ENCODE peak calls at places on chromosomes 1 and 21, in eight cellular contexts. Z is foreskin fibroblast, S is transverse colon, W is dorsolateral prefrontal cortex, L is left lung, O is astrocyte, I is endothelial cell, J is GM20000. K is an unnamed sample.

GRCh38 chr1:109919271-109919670 is 8.6 kb downstream of the CSF1 start:
- DNase-seq in Z (no peak), I (no peak), L (peak), W (no peak), S (no peak), O (no peak), J (no peak), K (no peak)

GRCh38 chr1:201254625-201255469 is 28.5 kb upstream of the PKP1 start:
- DNase-seq in W (peak), L (no peak), S (peak), J (peak), Z (no peak), I (peak), O (no peak), K (no peak)

GRCh38 chr1:29388884-29389283 is 152.6 kb downstream of the PTPRU start:
- DNase-seq in J (no peak), W (no peak), Z (no peak), I (no peak), S (no peak), L (no peak), O (no peak), K (no peak)

GRCh38 chr1:232875536-232875935 is 70.3 kb downstream of the MAP10 start:
- DNase-seq in J (no peak), W (no peak), O (no peak), L (no peak), Z (no peak), S (no peak), I (no peak), K (no peak)

GRCh38 chr1:12629521-12629956 is 11.5 kb upstream of the DHRS3 start:
- DNase-seq in L (no peak), O (no peak), J (no peak), S (no peak), W (no peak), Z (no peak), I (no peak), K (no peak)

GRCh38 chr1:162213281-162213909 is 143.9 kb downstream of the NOS1AP start:
- DNase-seq in S (peak), L (peak), W (peak), J (no peak), I (no peak), O (peak), Z (no peak), K (no peak)

GRCh38 chr1:95381980-95382379 is 148.0 kb downstream of the RWDD3 start:
- DNase-seq in L (no peak), O (no peak), I (no peak), J (no peak), W (no peak), S (no peak), Z (no peak), K (no peak)

GRCh38 chr1:244236101-244236500 is 185.0 kb downstream of the ZBTB18 start:
- DNase-seq in O (peak), S (no peak), I (no peak), W (no peak), J (no peak), Z (no peak), L (no peak), K (no peak)

GRCh38 chr1:68361511-68361910 is 88.2 kb downstream of the RPE65 start:
- DNase-seq in I (no peak), L (no peak), W (no peak), S (no peak), J (no peak), Z (peak), O (peak), K (no peak)

GRCh38 chr1:210440081-210440480 is 111.4 kb downstream of the HHAT start:
- DNase-seq in S (no peak), L (no peak), W (no peak), Z (no peak), O (no peak), I (no peak), J (no peak), K (no peak)

GRCh38 chr21:42424848-42425602 is 21.3 kb downstream of the UBASH3A start:
- DNase-seq in S (peak), L (no peak), J (peak), O (no peak), W (no peak), I (no peak), Z (no peak), K (no peak)

GRCh38 chr1:64929221-64929620 is 37.1 kb downstream of the JAK1 start:
- DNase-seq in W (no peak), O (no peak), I (no peak), S (no peak), J (no peak), L (no peak), Z (no peak), K (no peak)

GRCh38 chr1:113053344-113054138 is 19.5 kb upstream of the LRIG2 start:
- DNase-seq in Z (no peak), I (no peak), W (no peak), L (no peak), O (no peak), S (no peak), J (no peak), K (no peak)

GRCh38 chr21:44907225-44907965 is 13.3 kb downstream of the ITGB2 start:
- DNase-seq in J (no peak), L (no peak), Z (no peak), O (no peak), W (no peak), I (no peak), S (no peak), K (no peak)

GRCh38 chr21:38082936-38083335 is 166.7 kb upstream of the KCNJ6 start:
- DNase-seq in O (no peak), W (no peak), I (no peak), S (no peak), J (no peak), Z (no peak), L (no peak), K (no peak)

GRCh38 chr1:221234821-221235220 is 355.6 kb downstream of the HLX start:
- DNase-seq in S (no peak), J (no peak), O (peak), I (no peak), Z (peak), L (no peak), W (no peak), K (no peak)

GRCh38 chr21:32613436-32614043 is 1.4 kb upstream of the CFAP298 start:
- DNase-seq in O (no peak), S (no peak), W (no peak), J (no peak), L (no peak), Z (no peak), I (no peak), K (no peak)

GRCh38 chr1:224141693-224142092 is 27.8 kb downstream of the FBXO28 start:
- DNase-seq in I (no peak), Z (no peak), S (no peak), L (no peak), W (no peak), O (no peak), J (no peak), K (no peak)

GRCh38 chr1:212098771-212099170 is 63.2 kb downstream of the DTL start:
- DNase-seq in S (no peak), L (no peak), J (no peak), O (no peak), W (no peak), Z (no peak), I (no peak), K (no peak)

GRCh38 chr1:2528016-2528415 is 1.6 kb upstream of the PANK4 start:
- DNase-seq in W (peak), Z (no peak), L (no peak), J (no peak), S (no peak), O (no peak), I (no peak), K (no peak)

GRCh38 chr1:37477198-37477931 is 3.0 kb downstream of the ZC3H12A start:
- DNase-seq in O (peak), L (peak), J (peak), I (no peak), W (no peak), Z (no peak), S (peak), K (no peak)

GRCh38 chr1:24705260-24706073 is 39.8 kb upstream of the CLIC4 start:
- DNase-seq in L (peak), O (peak), J (peak), I (peak), S (peak), W (peak), Z (no peak), K (peak)

GRCh38 chr1:54318415-54318814 is 87.8 kb downstream of the SSBP3 start:
- DNase-seq in I (no peak), W (no peak), O (no peak), Z (no peak), L (no peak), S (no peak), J (no peak), K (no peak)

GRCh38 chr1:248926401-248927182 is 20.6 kb downstream of the PGBD2 start:
- DNase-seq in W (no peak), I (no peak), O (peak), S (no peak), J (peak), L (no peak), Z (peak), K (peak)

GRCh38 chr1:43074709-43075108 is 97.4 kb downstream of the EBNA1BP2 start:
- DNase-seq in O (no peak), L (no peak), I (no peak), J (no peak), S (no peak), Z (no peak), W (no peak), K (no peak)

GRCh38 chr1:43071241-43071640 is 100.8 kb downstream of the EBNA1BP2 start:
- DNase-seq in W (no peak), O (no peak), Z (no peak), S (no peak), J (no peak), I (no peak), L (no peak), K (no peak)

GRCh38 chr1:43072314-43072713 is 99.8 kb downstream of the EBNA1BP2 start:
- DNase-seq in L (no peak), J (no peak), S (no peak), Z (no peak), O (no peak), W (no peak), I (no peak), K (no peak)

GRCh38 chr1:43073490-43074230 is 98.4 kb downstream of the EBNA1BP2 start:
- DNase-seq in J (peak), L (peak), S (peak), I (peak), O (peak), W (peak), Z (peak), K (peak)

GRCh38 chr1:43074244-43074643 is 97.8 kb downstream of the EBNA1BP2 start:
- DNase-seq in Z (no peak), W (no peak), O (no peak), J (no peak), S (no peak), I (peak), L (no peak), K (no peak)
- TF ChIP-seq CTCF in Z (no peak), W (no peak), O (peak), J (no peak), S (no peak), I (no peak), L (no peak), K (peak)

DNA sequence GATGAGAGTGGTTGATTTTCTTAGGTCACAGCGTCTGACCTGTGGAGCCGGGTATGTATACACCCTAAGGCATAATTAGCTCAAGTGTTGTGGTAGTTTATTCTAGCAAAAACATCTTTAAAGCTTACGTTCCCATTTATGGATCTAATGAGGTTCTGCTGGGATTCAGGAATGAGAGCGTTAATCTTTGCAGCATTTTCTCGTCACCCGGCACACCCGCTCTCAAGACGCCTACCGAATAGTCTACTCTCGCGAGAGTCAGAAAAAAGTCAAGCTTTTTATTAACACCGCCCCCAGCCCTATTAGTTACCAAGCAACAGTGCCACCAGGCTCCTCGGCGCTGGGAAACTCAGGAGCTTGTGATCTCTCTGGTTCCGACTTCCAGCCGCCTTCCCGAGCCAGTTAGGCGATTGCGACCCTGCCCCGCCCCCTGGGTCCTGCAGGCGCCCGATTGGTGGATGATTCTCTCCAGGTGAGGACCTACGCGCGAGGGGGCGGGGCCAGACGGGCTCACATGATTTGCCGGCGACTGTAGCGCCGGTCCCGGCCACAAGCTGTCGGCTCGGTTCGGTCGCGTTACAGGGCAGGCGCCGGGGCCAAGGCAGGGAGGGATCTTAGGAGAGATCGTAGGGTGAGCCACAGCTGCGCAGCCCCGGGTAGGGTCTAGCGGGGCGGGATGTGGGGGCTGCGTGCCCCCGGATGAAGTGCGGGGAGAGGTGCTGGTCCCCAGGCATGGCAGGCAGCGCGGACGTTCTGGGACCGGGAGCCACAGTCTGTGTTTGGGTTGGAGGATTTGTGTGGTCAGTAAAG is at the start of gene PFKFB2:
- DNase-seq in J (peak), Z (peak), I (peak), W (peak), L (peak), O (peak), S (peak), K (peak)
- TF ChIP-seq CTCF in J (no peak), Z (peak), I (peak), W (peak), L (no peak), O (no peak), S (peak), K (no peak)

DNA sequence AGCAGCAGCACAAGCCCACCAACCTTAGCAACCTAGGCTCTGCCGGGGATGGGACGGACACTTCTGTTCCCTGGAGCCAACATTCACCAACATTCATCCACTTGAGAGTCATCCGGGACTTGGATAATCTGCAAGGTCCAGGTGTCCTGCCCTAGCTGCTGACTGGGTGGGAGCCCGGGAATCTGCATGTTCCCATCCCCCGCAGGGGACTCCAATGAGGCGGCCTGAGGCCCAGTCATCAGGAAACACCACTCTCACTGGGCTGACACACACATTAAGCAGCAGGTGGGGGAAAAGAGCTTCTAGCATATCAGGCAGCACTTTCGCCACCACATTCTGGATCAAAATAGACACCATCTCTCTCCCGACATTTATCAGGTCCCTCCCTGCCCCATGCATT is 38.4 kb upstream of the CCSAP start:
- DNase-seq in Z (no peak), O (no peak), S (no peak), J (no peak), L (no peak), W (no peak), I (no peak), K (no peak)
- TF ChIP-seq CTCF in Z (no peak), O (no peak), S (no peak), J (no peak), L (no peak), W (no peak), I (no peak), K (no peak)

GRCh38 chr1:105427543-105427942 is 1628.9 kb upstream of the PRMT6 start:
- DNase-seq in S (no peak), J (no peak), O (no peak), W (no peak), L (no peak), I (no peak), Z (peak), K (no peak)
- TF ChIP-seq CTCF in S (no peak), J (no peak), O (no peak), W (no peak), L (no peak), I (no peak), Z (no peak), K (no peak)

DNA sequence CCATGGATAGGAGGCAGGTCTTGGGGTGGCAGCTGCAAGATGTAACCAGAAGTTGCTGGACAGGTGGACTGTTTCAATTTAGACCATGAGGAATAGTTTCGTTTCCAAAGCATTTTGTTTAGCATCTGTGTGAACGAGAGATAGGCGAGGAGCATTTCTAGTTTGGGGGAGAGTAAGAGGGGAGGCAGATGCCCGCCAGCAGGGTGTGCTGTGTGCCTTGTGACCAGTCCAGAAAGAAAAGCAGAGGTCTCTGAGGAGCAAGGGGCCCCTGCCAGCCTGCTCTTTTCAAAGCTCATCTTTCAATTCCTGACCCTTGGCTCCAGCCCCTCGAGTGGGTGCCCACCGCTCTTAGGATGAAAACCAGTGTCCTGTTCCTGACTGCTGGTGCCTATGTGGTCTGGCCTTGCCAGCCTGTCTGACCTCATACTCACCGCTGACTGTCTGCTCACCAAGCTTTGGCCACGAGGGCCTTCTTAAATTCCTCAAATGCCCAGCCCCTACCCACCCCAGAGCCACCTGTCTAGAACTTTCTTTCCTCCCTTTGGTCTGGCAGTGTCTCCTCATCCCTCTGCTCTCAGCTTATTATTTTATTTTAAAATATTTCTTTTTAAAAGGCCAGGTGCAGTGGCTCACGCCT is 8.5 kb downstream of the SERINC2 start:
- DNase-seq in W (no peak), O (no peak), L (no peak), Z (no peak), J (peak), S (no peak), I (peak), K (no peak)
- TF ChIP-seq CTCF in W (no peak), O (peak), L (no peak), Z (peak), J (peak), S (peak), I (peak), K (peak)

DNA sequence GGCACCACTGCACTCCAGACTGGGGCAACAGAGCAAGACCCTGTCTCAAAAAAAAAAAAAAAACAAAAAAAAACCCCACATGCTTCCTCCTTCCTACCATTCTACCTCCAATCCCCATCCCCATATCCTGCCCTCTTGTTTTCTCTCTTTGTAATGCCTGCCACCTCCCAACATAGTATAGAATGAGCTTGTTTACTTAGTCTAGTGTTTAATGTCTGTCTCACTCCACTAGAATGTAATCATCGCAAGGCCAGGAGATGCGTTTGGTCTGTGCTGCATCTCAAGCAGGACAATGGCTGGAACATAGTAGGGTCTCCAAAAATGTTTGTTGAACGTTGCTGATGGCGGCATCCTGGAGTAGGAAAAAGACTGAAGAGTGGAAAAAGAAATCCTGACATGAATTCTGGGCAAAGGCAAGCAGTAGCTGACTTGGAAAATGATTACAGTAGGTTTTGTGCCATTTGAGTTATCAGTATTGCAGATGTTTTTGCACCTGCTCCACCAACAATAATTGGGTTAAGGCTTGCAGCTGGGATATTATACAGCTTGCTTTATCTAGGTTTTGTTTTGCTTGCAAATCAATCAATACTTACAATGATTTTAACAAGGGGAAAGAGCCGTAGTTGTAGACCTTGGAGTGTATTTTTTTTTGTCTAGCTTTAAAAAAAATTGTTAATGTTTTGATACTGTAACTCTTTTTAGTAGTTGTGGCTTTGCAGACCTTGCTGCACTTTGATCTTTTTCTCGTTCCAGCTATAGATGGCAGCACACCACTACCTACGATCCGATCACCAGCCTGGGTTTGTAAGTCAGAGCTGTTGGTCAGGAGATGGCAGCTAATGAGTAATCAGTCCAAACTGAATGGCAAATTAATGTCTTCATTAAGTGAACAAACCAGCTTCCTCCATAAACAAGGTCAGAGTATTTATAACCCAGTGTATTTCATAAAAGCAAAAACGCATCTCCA is 62.4 kb downstream of the BACH1 start:
- DNase-seq in I (no peak), Z (no peak), J (no peak), S (no peak), O (no peak), L (no peak), W (no peak), K (no peak)
- TF ChIP-seq CTCF in I (no peak), Z (no peak), J (no peak), S (no peak), O (peak), L (no peak), W (peak), K (peak)

GRCh38 chr1:152227310-152227928 is 3.4 kb upstream of the HRNR start:
- DNase-seq in O (no peak), J (no peak), Z (peak), I (no peak), S (no peak), L (no peak), W (no peak), K (no peak)
- TF ChIP-seq CTCF in O (peak), J (no peak), Z (no peak), I (no peak), S (no peak), L (no peak), W (peak), K (no peak)